ENCODE peak calls at places on chromosomes 4 and X, in six cellular contexts. Z is aorta; P is activated CD4-positive, alpha-beta T cell treated with anti-CD3 and anti-CD28 coated beads for 1 hour; R is fibroblast of pulmonary artery; I is cerebellar cortex; A is C1 segment of cervical spinal cord. T is an unnamed sample.

GRCh38 chr4:40333921-40334352 is 1.2 kb upstream of the CHRNA9 start:
- DNase-seq in Z (no peak), P (no peak), R (peak), I (no peak), A (no peak), T (no peak)

GRCh38 chrX:17597836-17598434 is 139.4 kb upstream of the SCML1 start:
- DNase-seq in Z (peak), P (no peak), R (peak), I (peak), A (no peak), T (no peak)

GRCh38 chr4:69075061-69075792 is 21.0 kb upstream of the UGT2B7 start:
- DNase-seq in Z (no peak), P (no peak), R (no peak), I (no peak), A (no peak), T (no peak)

GRCh38 chr4:1497189-1497801 is 91.1 kb upstream of the NKX1-1 start:
- DNase-seq in Z (no peak), P (no peak), R (no peak), I (no peak), A (no peak), T (no peak)

GRCh38 chrX:36160056-36160455 is 240.5 kb downstream of the CFAP47 start:
- DNase-seq in Z (no peak), P (no peak), R (peak), I (no peak), A (no peak), T (no peak)

GRCh38 chrX:87571965-87572364 is 54.4 kb downstream of the KLHL4 start:
- DNase-seq in Z (no peak), P (no peak), R (peak), I (no peak), A (no peak), T (no peak)

GRCh38 chr4:140351778-140352177 is 21.7 kb upstream of the SCOC start:
- DNase-seq in Z (no peak), P (no peak), R (no peak), I (no peak), A (no peak), T (no peak)

GRCh38 chrX:43655961-43656494 is at the start of gene MAOA:
- DNase-seq in Z (peak), P (peak), R (peak), I (no peak), A (no peak), T (no peak)

GRCh38 chr4:128796934-128797333 is 12.6 kb upstream of the JADE1 start:
- DNase-seq in Z (no peak), P (no peak), R (no peak), I (no peak), A (no peak), T (no peak)

GRCh38 chrX:49627030-49627777 is 28.4 kb downstream of the GAGE1 start:
- DNase-seq in Z (peak), P (no peak), R (no peak), I (peak), A (no peak), T (peak)

GRCh38 chrX:41066391-41066790 is 18.9 kb upstream of the USP9X start:
- DNase-seq in Z (no peak), P (no peak), R (no peak), I (no peak), A (no peak), T (no peak)

GRCh38 chr4:143286733-143287570 is 49.7 kb upstream of the GAB1 start:
- DNase-seq in Z (no peak), P (no peak), R (peak), I (no peak), A (no peak), T (no peak)

T was measured in naive thymus-derived CD4-positive, alpha-beta T cell.